ENCODE peak calls at places on chromosomes 5 and 9, in five cellular contexts. M, P, Z, N and T are unnamed samples. For H3K27me3, the result is how much of the 10 kb centered on the place peaks cover.

GRCh38 chr9:125755340-125755739 is 8.2 kb downstream of the PBX3 start:
- DNase-seq in N (no peak), P (no peak), M (no peak), Z (no peak), T (no peak)

GRCh38 chr9:136665704-136666363 is 3.1 kb downstream of the EGFL7 start:
- DNase-seq in M (no peak), P (no peak), N (no peak), Z (no peak), T (no peak)

GRCh38 chr9:111839387-111839786 is 44.6 kb upstream of the SHOC1 start:
- DNase-seq in Z (no peak), M (peak), N (no peak), P (no peak), T (peak)

GRCh38 chr9:97367729-97368128 is 44.2 kb upstream of the TDRD7 start:
- DNase-seq in Z (no peak), P (no peak), N (no peak), M (no peak), T (no peak)

GRCh38 chr5:58127132-58127485 is 332.8 kb downstream of the PLK2 start:
- DNase-seq in Z (no peak), P (no peak), M (no peak), N (no peak), T (no peak)

GRCh38 chr9:26809795-26810194 is 82.8 kb downstream of the CAAP1 start:
- DNase-seq in P (no peak), Z (no peak), N (no peak), M (no peak), T (no peak)

GRCh38 chr5:16467363-16468219 is 2.0 kb upstream of the ZNF622 start:
- DNase-seq in M (no peak), Z (no peak), P (no peak), N (no peak), T (peak)

GRCh38 chr9:8778356-8778755 is 978.8 kb upstream of the DMAC1 start:
- DNase-seq in M (no peak), N (no peak), P (no peak), Z (no peak), T (no peak)

GRCh38 chr5:74304536-74304935 is 336.0 kb downstream of the ENC1 start:
- DNase-seq in M (no peak), N (no peak), Z (no peak), P (no peak), T (no peak)

GRCh38 chr5:55601209-55601618 is 66.5 kb upstream of the PLPP1 start:
- DNase-seq in M (peak), Z (peak), P (peak), N (peak), T (peak)

GRCh38 chr5:75640826-75641225 is 29.6 kb downstream of the ANKDD1B start:
- DNase-seq in P (no peak), N (no peak), Z (no peak), M (no peak), T (peak)

GRCh38 chr9:136441191-136441680 is 1.6 kb upstream of the INPP5E start:
- DNase-seq in M (no peak), N (no peak), Z (no peak), P (no peak), T (no peak)

DNA sequence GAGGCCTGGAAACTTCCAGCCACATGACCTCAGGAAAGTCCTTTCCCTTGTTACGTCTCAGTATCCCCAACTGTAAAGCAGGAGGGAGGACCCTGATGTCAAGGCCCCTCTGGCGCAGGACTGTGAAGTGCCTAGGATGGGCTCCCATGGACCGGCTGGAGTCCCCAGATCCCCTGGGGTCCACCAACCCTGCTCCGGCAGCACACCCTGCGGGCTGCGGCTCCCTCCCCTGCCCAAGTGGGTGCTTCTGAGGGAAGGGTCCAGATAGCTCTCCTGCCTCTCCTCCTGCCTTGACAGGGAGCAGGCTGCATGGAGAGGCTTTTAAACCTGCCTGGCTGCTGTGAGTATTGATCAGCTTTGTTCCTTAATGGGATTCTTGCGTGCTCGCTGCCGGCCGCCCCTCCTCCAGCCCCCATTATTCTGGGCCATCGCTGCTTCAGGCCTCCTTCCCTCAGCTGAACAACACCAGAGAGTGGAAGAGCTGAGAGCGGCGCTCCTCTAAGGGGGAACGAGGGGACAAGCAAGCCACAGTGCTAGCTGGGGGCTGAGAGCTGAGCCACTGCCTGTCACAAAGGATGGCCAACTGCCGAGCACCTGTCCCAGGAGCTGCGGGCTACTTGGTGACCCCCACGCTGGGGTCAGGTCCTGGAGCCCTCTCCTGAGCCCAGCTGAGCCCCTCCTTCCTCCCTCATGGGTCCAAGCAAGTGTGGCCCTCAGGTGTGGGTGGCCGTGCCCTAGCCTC is 25.5 kb upstream of the NTNG2 start:
- DNase-seq in Z (no peak), P (no peak), N (no peak), M (no peak), T (no peak)
- H3K27me3 ChIP-seq in Z (half or more), P (half or more), N (under half), M (under half), T (under half)

GRCh38 chr5:107576736-107577440 is 93.8 kb downstream of the EFNA5 start:
- DNase-seq in M (no peak), P (no peak), N (no peak), Z (no peak), T (no peak)
- H3K27ac ChIP-seq in M (no peak), P (no peak), N (no peak), Z (no peak), T (no peak)

GRCh38 chr9:120857902-120858301 is 15.2 kb upstream of the PSMD5 start:
- DNase-seq in M (no peak), Z (no peak), N (no peak), P (no peak), T (no peak)

GRCh38 chr9:120861935-120862334 is 15.1 kb downstream of the PHF19 start:
- DNase-seq in M (no peak), N (no peak), Z (no peak), P (no peak), T (no peak)

GRCh38 chr9:120859361-120859760 is 16.6 kb upstream of the PSMD5 start:
- DNase-seq in M (no peak), P (no peak), N (no peak), Z (no peak), T (no peak)

GRCh38 chr9:120862452-120862851 is 14.5 kb downstream of the PHF19 start:
- DNase-seq in Z (no peak), N (no peak), P (no peak), M (no peak), T (no peak)

DNA sequence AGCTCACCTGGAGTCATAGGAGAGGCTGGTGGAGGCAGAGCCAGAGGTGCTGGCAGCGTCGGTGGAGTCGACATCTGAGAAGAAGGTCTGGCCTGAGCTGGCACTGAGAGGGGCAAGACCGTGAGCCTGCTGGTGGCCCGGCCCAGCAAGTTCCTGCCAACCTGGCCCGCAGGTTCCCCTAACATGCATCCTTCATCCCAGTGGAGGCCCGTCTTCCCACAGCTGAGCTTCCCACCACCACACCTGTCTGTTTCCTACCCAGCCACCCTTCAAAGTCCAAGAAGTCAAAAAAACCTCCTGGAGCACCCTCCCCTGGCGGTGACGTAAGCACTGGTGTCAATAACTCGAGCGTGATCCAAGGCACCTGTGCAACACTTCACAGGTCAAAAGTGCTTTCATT is 16.9 kb downstream of the PHF19 start:
- DNase-seq in P (no peak), Z (no peak), M (no peak), N (no peak), T (no peak)
- TF ChIP-seq POLR2A in P (no peak), Z (no peak), M (no peak), N (no peak), T (no peak)

GRCh38 chr9:127345566-127345965 is 51.4 kb upstream of the SLC2A8 start:
- DNase-seq in P (no peak), N (no peak), M (no peak), Z (no peak), T (no peak)
- H3K27me3 ChIP-seq in P (under half), N (under half), M (under half), Z (under half), T (under half)

DNA sequence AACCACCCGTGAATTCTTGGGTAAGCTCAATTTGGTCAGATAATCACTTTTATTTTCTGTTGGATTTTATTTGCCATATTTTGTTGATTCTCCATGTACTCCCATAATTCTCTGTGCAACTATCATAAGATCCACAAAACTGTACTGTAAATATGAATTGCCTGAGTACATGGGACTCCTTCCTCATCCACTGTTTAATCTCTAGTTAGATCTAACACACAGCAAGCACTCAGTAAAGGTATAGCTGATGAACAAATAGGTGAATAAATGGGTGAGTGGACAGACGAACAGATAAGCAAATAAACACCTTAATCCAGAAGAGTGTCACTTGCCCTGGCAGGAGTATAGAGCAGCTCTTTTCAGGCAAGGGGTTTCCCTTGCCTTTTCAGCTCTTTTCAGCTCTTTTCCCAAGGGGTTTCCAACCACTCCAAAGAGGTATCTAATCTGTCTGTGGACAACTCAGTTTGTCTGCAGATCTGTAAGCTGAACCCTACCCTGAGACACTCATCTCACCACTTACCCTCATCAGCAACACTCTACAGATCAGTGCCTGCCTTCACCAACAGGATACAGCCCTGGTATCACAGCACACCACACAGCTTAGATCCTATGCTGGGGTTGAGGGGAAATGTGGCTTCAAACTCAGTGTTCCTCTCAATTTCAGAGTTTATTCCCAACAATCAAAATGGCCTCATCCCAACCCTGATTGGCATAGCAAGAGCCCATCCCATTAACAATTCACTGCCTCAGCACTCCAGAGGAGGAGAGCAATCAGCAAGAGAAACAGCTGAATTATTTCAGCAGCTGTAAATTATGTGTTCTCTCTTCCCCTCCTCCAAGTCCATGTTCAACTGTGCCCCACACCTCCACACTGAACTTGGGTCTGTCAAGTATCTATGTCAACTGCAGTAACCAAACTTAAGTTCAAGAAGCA is 51.1 kb downstream of the SIL1 start:
- DNase-seq in P (no peak), M (no peak), N (no peak), Z (no peak), T (no peak)
- H3K27ac ChIP-seq in P (peak), M (peak), N (peak), Z (peak), T (no peak)

DNA sequence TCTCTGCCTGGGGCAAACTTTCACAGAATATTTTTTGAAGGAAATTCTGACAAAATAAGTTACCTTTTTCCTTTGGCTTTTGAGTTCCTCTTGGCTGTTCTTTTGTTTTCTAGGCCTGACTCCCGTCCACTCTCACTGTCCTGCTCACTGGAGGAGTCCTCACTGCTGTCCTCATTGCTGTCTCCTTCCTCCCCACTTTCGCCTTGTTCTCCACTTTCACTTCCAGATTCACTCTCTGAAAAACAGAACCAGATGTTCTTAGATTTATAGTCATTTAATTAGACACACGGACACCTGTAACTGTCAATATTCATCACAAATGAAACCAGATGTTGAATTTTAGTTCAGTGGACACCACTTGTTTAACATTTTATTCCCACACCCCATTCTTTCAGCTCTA is 180.8 kb downstream of the AP3B1 start:
- DNase-seq in M (no peak), P (no peak), Z (no peak), N (no peak), T (no peak)
- TF ChIP-seq POLR2A in M (no peak), P (no peak), Z (no peak), N (no peak), T (no peak)

DNA sequence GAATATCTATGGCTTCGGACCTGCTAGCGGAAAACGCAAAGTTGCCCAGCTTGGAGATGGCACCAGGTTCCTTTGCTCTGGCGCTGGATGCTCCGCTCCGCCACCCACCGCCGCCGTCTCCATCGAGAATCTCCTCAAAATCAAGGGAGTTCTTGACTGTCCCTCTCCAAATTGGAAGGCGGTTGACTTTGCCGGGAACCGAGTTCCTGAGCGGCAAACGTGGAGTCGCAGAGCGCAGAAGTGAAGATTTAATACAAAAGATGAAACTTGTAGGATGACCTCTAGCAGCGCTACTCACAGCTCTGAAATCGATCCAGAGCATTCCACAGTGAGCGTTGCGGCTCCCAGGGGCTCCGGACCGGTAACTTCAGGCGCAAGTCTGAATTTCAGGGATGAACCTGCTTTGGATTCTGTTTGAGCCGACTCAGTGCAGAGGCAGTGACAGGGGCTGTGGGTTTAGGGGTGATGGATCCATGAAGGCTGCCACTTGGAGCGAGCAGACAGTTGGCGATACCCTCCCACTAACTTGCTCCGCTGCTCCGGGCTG is 1641.5 kb upstream of the C9orf72 start:
- DNase-seq in M (no peak), Z (no peak), N (no peak), P (no peak), T (no peak)
- H3K27me3 ChIP-seq in M (under half), Z (half or more), N (under half), P (half or more), T (under half)

GRCh38 chr9:129757045-129757444 is 4.2 kb upstream of the PTGES start:
- DNase-seq in N (no peak), M (no peak), P (no peak), Z (no peak), T (no peak)
- H3K27ac ChIP-seq in N (no peak), M (no peak), P (no peak), Z (no peak), T (no peak)

DNA sequence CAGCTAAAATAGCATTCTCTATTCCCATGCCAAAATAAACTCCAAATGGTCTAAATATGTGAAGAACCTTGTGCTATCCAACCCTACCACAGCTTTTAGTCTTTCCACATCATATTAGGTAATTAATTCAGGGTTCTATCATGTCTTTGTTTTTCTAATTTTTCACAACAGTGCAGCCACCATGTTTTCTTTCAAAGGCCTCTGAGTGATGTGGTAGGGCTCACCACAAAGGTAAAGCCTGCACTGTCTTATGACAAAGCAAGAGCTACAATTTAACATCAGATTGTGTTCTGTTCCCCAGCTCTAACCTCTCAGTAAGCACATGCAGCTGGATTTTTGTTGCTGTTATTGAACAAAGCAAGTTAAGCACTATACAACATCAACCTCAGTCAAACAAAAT is 52.4 kb downstream of the MEF2C start:
- DNase-seq in M (no peak), P (no peak), N (no peak), Z (no peak), T (no peak)
- TF ChIP-seq POLR2A in M (no peak), P (no peak), N (no peak), Z (no peak), T (no peak)

GRCh38 chr5:139837711-139838380 is 42.2 kb downstream of the PSD2 start:
- DNase-seq in M (no peak), Z (no peak), N (no peak), P (no peak), T (no peak)
- H3K27me3 ChIP-seq in M (under half), Z (under half), N (under half), P (under half), T (under half)